ENCODE peak calls at places on chromosomes 1 and 21, in ten cellular contexts. I is D341Med; B is NCI-H1092; F is tibial nerve; H is RWPE1; R is amniotic stem cell; D is coronary artery; N is kidney tubule cell; J is ELR; S is CD8-positive, alpha-beta T cell. Y is an unnamed sample.
A peak's percentile ranks its signal among the peaks of the same experiment; 100 is the strongest.

GRCh38 chr1:65423884-65424655 is 3.6 kb downstream of the LEPR start:
- DNase-seq in F (no peak), D (no peak), R (peak; percentile 65), N (peak; percentile 92), H (peak; percentile 73), S (no peak), B (no peak), J (peak; percentile 96), I (no peak), Y (no peak)

GRCh38 chr1:234926574-234927311 is 201.9 kb downstream of the TOMM20 start:
- DNase-seq in I (no peak), D (peak; percentile 74), J (no peak), B (no peak), H (no peak), R (no peak), N (no peak), S (no peak), F (no peak), Y (no peak)

GRCh38 chr1:109933856-109934711 is 23.4 kb downstream of the CSF1 start:
- DNase-seq in D (no peak), F (no peak), R (peak; percentile 20), H (no peak), N (peak; percentile 96), I (no peak), B (no peak), J (peak; percentile 97), S (no peak), Y (no peak)

GRCh38 chr1:162627662-162628296 is 4.5 kb upstream of the DDR2 start:
- DNase-seq in J (peak; percentile 69), B (no peak), D (no peak), H (peak; percentile 12), F (no peak), S (no peak), R (no peak), N (peak; percentile 26), I (no peak), Y (no peak)

GRCh38 chr1:148263128-148263905 is 111.2 kb upstream of the NBPF11 start:
- DNase-seq in D (peak; percentile 75), R (no peak), S (peak; percentile 37), B (no peak), H (peak; percentile 84), F (no peak), J (peak; percentile 89), N (peak; percentile 97), I (peak; percentile 11), Y (no peak)

GRCh38 chr1:58586296-58586695 is 9.2 kb upstream of the TACSTD2 start:
- DNase-seq in D (no peak), J (peak; percentile 56), S (no peak), F (no peak), N (no peak), B (no peak), H (no peak), R (no peak), I (no peak), Y (no peak)

GRCh38 chr1:14946567-14947285 is 206.8 kb upstream of the TMEM51 start:
- DNase-seq in H (no peak), B (no peak), J (peak; percentile 69), N (peak; percentile 72), S (no peak), D (no peak), I (no peak), F (no peak), R (peak; percentile 47), Y (no peak)

GRCh38 chr21:36704281-36704957 is 5.5 kb downstream of the SIM2 start:
- DNase-seq in S (no peak), D (no peak), I (peak; percentile 53), J (no peak), F (no peak), B (no peak), N (peak; percentile 23), R (no peak), H (no peak), Y (no peak)

GRCh38 chr1:18693256-18694098 is 62.8 kb downstream of the PAX7 start:
- DNase-seq in J (no peak), D (no peak), I (no peak), B (no peak), F (no peak), N (no peak), H (no peak), R (no peak), S (no peak), Y (no peak)

GRCh38 chr1:165494949-165495810 is 48.6 kb upstream of the LRRC52 start:
- DNase-seq in J (no peak), N (no peak), F (no peak), B (no peak), I (no peak), S (no peak), H (no peak), D (no peak), R (no peak), Y (no peak)

GRCh38 chr1:243598433-243598832 is 251.6 kb downstream of the AKT3 start:
- DNase-seq in D (no peak), H (peak; percentile 59), R (peak; percentile 25), F (no peak), S (no peak), B (no peak), N (peak; percentile 90), I (no peak), J (peak; percentile 94), Y (no peak)

GRCh38 chr1:171142081-171142450 is 43.0 kb upstream of the FMO2 start:
- DNase-seq in I (no peak), N (no peak), D (peak; percentile 86), H (no peak), S (no peak), B (no peak), F (peak; percentile 27), R (no peak), J (no peak), Y (no peak)

GRCh38 chr1:211698161-211699026 is 23.0 kb upstream of the NEK2 start:
- DNase-seq in S (peak; percentile 76), I (peak; percentile 95), D (no peak), B (peak; percentile 64), N (peak; percentile 77), F (peak; percentile 52), J (peak; percentile 66), H (peak; percentile 67), R (peak; percentile 18), Y (peak; percentile 80)

GRCh38 chr1:38549191-38549590 is 310.4 kb downstream of the RRAGC start:
- DNase-seq in N (no peak), F (no peak), I (no peak), B (no peak), H (no peak), J (no peak), D (no peak), R (no peak), S (no peak), Y (no peak)

GRCh38 chr1:179034720-179035119 is 9.0 kb downstream of the FAM20B start:
- DNase-seq in J (peak; percentile 61), F (no peak), I (no peak), D (no peak), R (peak; percentile 39), S (no peak), N (peak; percentile 50), B (no peak), H (no peak), Y (no peak)

GRCh38 chr1:63984257-63984626 is 210.4 kb downstream of the ROR1 start:
- DNase-seq in R (no peak), S (no peak), N (peak; percentile 12), D (no peak), I (no peak), H (no peak), B (no peak), F (no peak), J (no peak), Y (no peak)

GRCh38 chr1:70745199-70745598 is 302.4 kb downstream of the PTGER3 start:
- DNase-seq in D (no peak), I (no peak), B (no peak), S (no peak), N (peak; percentile 9), J (peak; percentile 47), R (no peak), F (no peak), H (no peak), Y (no peak)

GRCh38 chr1:57158660-57159059 is 192.8 kb upstream of the C8B start:
- DNase-seq in R (no peak), H (no peak), B (no peak), J (no peak), F (no peak), I (no peak), S (no peak), D (no peak), N (no peak), Y (no peak)

GRCh38 chr1:58214674-58215073 is 331.9 kb downstream of the OMA1 start:
- DNase-seq in D (no peak), F (no peak), S (no peak), B (no peak), H (no peak), R (no peak), I (no peak), J (no peak), N (no peak), Y (no peak)

GRCh38 chr1:65260851-65261473 is 48.4 kb upstream of the DNAJC6 start:
- DNase-seq in D (no peak), J (peak; percentile 90), B (no peak), H (peak; percentile 34), R (peak; percentile 66), N (peak; percentile 90), I (no peak), F (no peak), S (no peak), Y (no peak)

GRCh38 chr1:110783292-110783918 is 89.5 kb upstream of the CD53 start:
- DNase-seq in S (peak; percentile 43), F (no peak), B (peak; percentile 32), H (peak; percentile 64), N (peak; percentile 70), I (peak; percentile 68), J (peak; percentile 63), R (no peak), D (no peak), Y (no peak)

GRCh38 chr1:237124856-237125462 is 83.0 kb downstream of the RYR2 start:
- DNase-seq in D (no peak), H (no peak), N (peak; percentile 6), B (no peak), R (no peak), F (no peak), J (peak; percentile 34), I (no peak), S (no peak), Y (no peak)

GRCh38 chr1:22875851-22876250 is 96.8 kb downstream of the LACTBL1 start:
- DNase-seq in S (no peak), R (no peak), N (no peak), J (no peak), I (no peak), D (no peak), F (no peak), H (no peak), B (no peak), Y (no peak)

GRCh38 chr1:111399792-111400610 is 27.5 kb downstream of the OVGP1 start:
- DNase-seq in F (peak; percentile 36), S (peak; percentile 24), D (no peak), H (peak; percentile 60), N (peak; percentile 42), B (no peak), J (peak; percentile 62), R (peak; percentile 46), I (peak; percentile 49), Y (peak; percentile 68)

GRCh38 chr1:2548068-2548589 is 8.0 kb upstream of the TNFRSF14 start:
- DNase-seq in J (peak; percentile 69), R (peak; percentile 48), B (no peak), H (peak; percentile 81), N (peak; percentile 86), I (peak; percentile 87), S (peak; percentile 77), D (peak; percentile 89), F (peak; percentile 72), Y (no peak)

GRCh38 chr1:2840036-2840809 is 38.7 kb upstream of the TTC34 start:
- DNase-seq in R (no peak), N (no peak), F (no peak), D (no peak), H (no peak), I (no peak), B (no peak), J (no peak), S (peak; percentile 61), Y (no peak)

GRCh38 chr1:66834926-66835325 is 33.9 kb upstream of the INSL5 start:
- DNase-seq in J (peak; percentile 21), D (no peak), R (no peak), N (peak; percentile 35), I (no peak), F (no peak), H (peak; percentile 13), B (no peak), S (no peak), Y (no peak)

GRCh38 chr1:87733421-87733820 is 404.7 kb downstream of the LMO4 start:
- DNase-seq in D (no peak), J (no peak), N (peak; percentile 81), S (no peak), R (no peak), I (no peak), B (no peak), F (no peak), H (no peak), Y (no peak)